ENCODE peak calls at places on chromosomes 5 and 9, in eight cellular contexts. P is AG08395; U is GM23248; N is HuH-7.5; T is small intestine; Z is T-helper 1 cell; Q is activated CD4-positive, CD25-positive, alpha-beta regulatory T cell; J is ovary. E is an unnamed sample.

GRCh38 chr5:76556511-76557221 is 66.5 kb downstream of the F2RL2 start:
- DNase-seq in P (no peak), U (no peak), N (no peak), T (no peak), Z (peak; percentile 60), Q (no peak), J (no peak), E (no peak)

GRCh38 chr5:40779561-40779960 is 18.6 kb downstream of the PRKAA1 start:
- DNase-seq in P (no peak), U (no peak), N (no peak), T (no peak), Z (no peak), Q (no peak), J (no peak), E (no peak)

GRCh38 chr5:135894789-135895188 is 852 bp downstream of the IL9 start:
- DNase-seq in P (no peak), U (no peak), N (no peak), T (no peak), Z (no peak), Q (no peak), J (no peak), E (no peak)

GRCh38 chr5:170614071-170614490 is 110.3 kb downstream of the KCNIP1 start:
- DNase-seq in P (no peak), U (no peak), N (no peak), T (no peak), Z (no peak), Q (no peak), J (no peak), E (no peak)

GRCh38 chr5:56711191-56711590 is 104.2 kb upstream of the MAP3K1 start:
- DNase-seq in P (peak; percentile 40), U (peak; percentile 66), N (no peak), T (no peak), Z (peak; percentile 64), Q (no peak), J (no peak), E (no peak)

GRCh38 chr9:92489209-92489608 is 6.9 kb upstream of the ASPN start:
- DNase-seq in P (no peak), U (peak; percentile 78), N (no peak), T (no peak), Z (no peak), Q (no peak), J (no peak), E (no peak)

GRCh38 chr9:21789541-21790037 is 12.8 kb upstream of the MTAP start:
- DNase-seq in P (peak; percentile 74), U (peak; percentile 93), N (peak; percentile 14), T (peak; percentile 88), Z (peak; percentile 80), Q (no peak), J (no peak), E (peak; percentile 65)

GRCh38 chr9:123796618-123797484 is 133.1 kb downstream of the DENND1A start:
- DNase-seq in P (no peak), U (peak; percentile 1), N (no peak), T (no peak), Z (no peak), Q (no peak), J (no peak), E (no peak)

GRCh38 chr5:74122979-74123575 is 497.1 kb downstream of the ARHGEF28 start:
- DNase-seq in P (no peak), U (no peak), N (no peak), T (no peak), Z (no peak), Q (no peak), J (no peak), E (no peak)

GRCh38 chr5:156037151-156037909 is 289.6 kb upstream of the SGCD start:
- DNase-seq in P (no peak), U (no peak), N (no peak), T (no peak), Z (no peak), Q (no peak), J (no peak), E (no peak)

GRCh38 chr9:123344273-123345096 is 11.5 kb upstream of the CRB2 start:
- DNase-seq in P (no peak), U (no peak), N (no peak), T (no peak), Z (no peak), Q (no peak), J (no peak), E (no peak)

GRCh38 chr5:107670927-107671741 is at the start of gene EFNA5:
- DNase-seq in P (peak; percentile 27), U (peak; percentile 68), N (no peak), T (peak; percentile 25), Z (peak; percentile 34), Q (no peak), J (peak; percentile 27), E (peak; percentile 64)

GRCh38 chr5:34762321-34762871 is 76.6 kb upstream of the TTC23L start:
- DNase-seq in P (peak; percentile 91), U (peak; percentile 93), N (no peak), T (no peak), Z (no peak), Q (no peak), J (peak; percentile 45), E (peak; percentile 74)

GRCh38 chr5:36392818-36393217 is 91.1 kb upstream of the RANBP3L start:
- DNase-seq in P (peak; percentile 71), U (peak; percentile 89), N (no peak), T (no peak), Z (no peak), Q (no peak), J (no peak), E (no peak)

GRCh38 chr9:104074876-104075275 is 19.2 kb upstream of the SMC2 start:
- DNase-seq in P (peak; percentile 71), U (peak; percentile 86), N (no peak), T (no peak), Z (no peak), Q (no peak), J (no peak), E (no peak)